ENCODE peak calls at places on chromosomes 5 and 9, in four cellular contexts. E is GM06990; U is AG09309; T is stimulated activated CD4-positive, alpha-beta T cell treated with anti-CD3 and anti-CD28 coated beads, Interleukin-15, amount 100 ng/mL, for 24 hours. X is an unnamed sample.

GRCh38 chr5:62184444-62184843 is 121.6 kb upstream of the KIF2A start:
- DNase-seq in T (no peak), E (no peak), U (no peak), X (no peak)

GRCh38 chr9:120532891-120533290 is 47.1 kb downstream of the CDK5RAP2 start:
- DNase-seq in T (no peak), E (no peak), U (no peak), X (no peak)

GRCh38 chr9:11194249-11194648 is 581.4 kb upstream of the PTPRD start:
- DNase-seq in T (no peak), E (no peak), U (no peak), X (no peak)

GRCh38 chr9:125508261-125508660 is 198.7 kb downstream of the MAPKAP1 start:
- DNase-seq in T (no peak), U (no peak), E (no peak), X (no peak)

GRCh38 chr5:94316916-94317838 is 301.2 kb downstream of the KIAA0825 start:
- DNase-seq in T (no peak), U (no peak), E (no peak), X (no peak)

GRCh38 chr5:151622367-151623097 is 31.4 kb upstream of the FAT2 start:
- DNase-seq in T (no peak), U (no peak), E (no peak), X (no peak)

GRCh38 chr9:131334568-131335105 is 45.1 kb downstream of the PLPP7 start:
- DNase-seq in U (no peak), T (no peak), E (no peak), X (no peak)

GRCh38 chr9:36135791-36136276 is 699 bp upstream of the GLIPR2 start:
- DNase-seq in T (no peak), E (no peak), U (no peak), X (no peak)

GRCh38 chr9:88993327-88993726 is 2.1 kb downstream of the S1PR3 start:
- DNase-seq in U (no peak), T (no peak), E (no peak), X (no peak)